ENCODE peak calls at places on chromosomes 2 and 18, in four cellular contexts. Z is H1, R is HepG2, C is K562. D is an unnamed sample. For H3K79me2, the result is how much of the 10 kb centered on the place peaks cover.

GRCh38 chr18:79852561-79853302 is 55.0 kb downstream of the KCNG2 start:
- DNase-seq in C (no peak), Z (peak), R (peak), D (no peak)

GRCh38 chr2:166661824-166662223 is 167.8 kb upstream of the SCN7A start:
- DNase-seq in Z (no peak), R (no peak), C (no peak), D (no peak)

GRCh38 chr2:210428415-210429179 is 48.0 kb downstream of the LANCL1 start:
- DNase-seq in R (no peak), Z (no peak), C (no peak), D (no peak)

GRCh38 chr18:10843533-10843932 is 305.8 kb downstream of the PIEZO2 start:
- DNase-seq in C (no peak), R (no peak), Z (no peak), D (no peak)

GRCh38 chr2:230774348-230774951 is 61.8 kb downstream of the CAB39 start:
- DNase-seq in Z (no peak), R (no peak), C (peak), D (peak)

GRCh38 chr2:203718087-203718486 is 11.6 kb downstream of the CD28 start:
- DNase-seq in Z (no peak), C (peak), R (no peak), D (peak)

GRCh38 chr2:130957920-130958319 is 121.2 kb downstream of the ARHGEF4 start:
- DNase-seq in C (no peak), R (no peak), Z (no peak), D (no peak)

GRCh38 chr2:42663106-42663755 is 94.8 kb downstream of the MTA3 start:
- DNase-seq in C (peak), R (peak), Z (no peak), D (peak)

GRCh38 chr2:109257653-109258052 is 128.6 kb downstream of the SH3RF3 start:
- DNase-seq in C (no peak), Z (no peak), R (no peak), D (no peak)

GRCh38 chr2:152222975-152223638 is 47.5 kb upstream of the STAM2 start:
- DNase-seq in R (peak), C (peak), Z (no peak), D (peak)

GRCh38 chr2:237411683-237412349 is 2.1 kb downstream of the COL6A3 start:
- DNase-seq in Z (no peak), R (no peak), C (no peak), D (no peak)

GRCh38 chr2:112541315-112542122 is 746 bp upstream of the POLR1B start:
- DNase-seq in Z (peak), R (no peak), C (peak), D (no peak)

GRCh38 chr2:134288814-134289213 is 34.9 kb downstream of the MGAT5 start:
- DNase-seq in Z (no peak), C (no peak), R (no peak), D (no peak)

GRCh38 chr2:211241891-211242290 is 685.5 kb downstream of the CPS1 start:
- DNase-seq in Z (no peak), R (no peak), C (no peak), D (no peak)

DNA sequence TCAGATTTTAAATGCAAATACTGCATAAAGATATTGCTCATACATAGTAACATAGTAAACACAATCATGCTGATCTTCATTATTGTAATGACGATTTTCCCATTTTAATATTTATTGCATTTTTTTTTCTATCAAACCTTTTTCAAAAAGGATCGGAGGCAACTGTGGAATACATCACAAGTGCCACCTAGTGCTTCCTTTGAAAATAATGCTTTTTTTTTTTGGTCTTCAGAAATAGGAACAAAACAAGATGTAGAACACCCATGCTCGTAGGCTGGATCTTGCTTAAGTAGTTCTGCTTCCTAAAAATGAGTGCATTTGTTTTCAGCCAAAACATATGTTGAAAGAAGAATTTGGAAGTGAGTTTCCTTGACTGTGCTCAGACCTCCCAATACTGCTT is 35.7 kb upstream of the GPR155 start:
- DNase-seq in Z (no peak), C (no peak), R (no peak), D (peak)
- TF ChIP-seq CTCF in Z (no peak), C (no peak), R (peak), D (peak)

DNA sequence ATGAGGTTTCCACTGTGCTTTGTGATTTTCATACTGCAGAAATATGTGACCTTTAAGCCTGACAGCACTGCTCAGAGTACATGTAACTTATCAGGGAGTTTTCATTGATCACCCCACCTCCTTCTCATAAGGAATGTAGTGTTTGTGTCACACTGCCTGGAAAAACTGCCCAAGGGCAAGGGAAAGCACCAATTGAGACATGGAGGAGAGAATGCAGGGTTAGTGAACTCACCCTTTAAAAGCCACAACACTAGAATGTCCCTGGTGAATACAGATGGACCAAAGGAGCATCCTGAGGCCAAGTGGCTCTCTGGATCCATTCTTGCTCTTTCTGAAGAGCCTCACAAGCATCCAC is 147.2 kb upstream of the SPATS2L start:
- DNase-seq in Z (no peak), C (no peak), R (no peak), D (no peak)
- TF ChIP-seq JUN in Z (no peak), C (no peak), R (no peak), D (no peak)

GRCh38 chr2:97845818-97846217 is 132.4 kb downstream of the ZAP70 start:
- DNase-seq in C (no peak), Z (no peak), R (no peak), D (no peak)

GRCh38 chr2:97851172-97851571 is 137.8 kb downstream of the ZAP70 start:
- DNase-seq in Z (no peak), C (no peak), R (no peak), D (no peak)

GRCh38 chr2:97849881-97850540 is 136.6 kb downstream of the ZAP70 start:
- DNase-seq in C (peak), Z (no peak), R (no peak), D (no peak)

GRCh38 chr2:97845133-97845532 is 131.8 kb downstream of the ZAP70 start:
- DNase-seq in R (no peak), C (no peak), Z (no peak), D (no peak)

GRCh38 chr2:97848347-97848746 is 135.0 kb downstream of the ZAP70 start:
- DNase-seq in R (no peak), C (no peak), Z (no peak), D (no peak)
- H3K79me2 ChIP-seq in R (under half), C (under half), Z (under half), D (under half)

GRCh38 chr2:171160630-171161424 is at the start of gene TLK1:
- DNase-seq in C (peak), R (peak), Z (peak), D (peak)
- TF ChIP-seq CTCF in C (peak), R (peak), Z (no peak), D (peak)

DNA sequence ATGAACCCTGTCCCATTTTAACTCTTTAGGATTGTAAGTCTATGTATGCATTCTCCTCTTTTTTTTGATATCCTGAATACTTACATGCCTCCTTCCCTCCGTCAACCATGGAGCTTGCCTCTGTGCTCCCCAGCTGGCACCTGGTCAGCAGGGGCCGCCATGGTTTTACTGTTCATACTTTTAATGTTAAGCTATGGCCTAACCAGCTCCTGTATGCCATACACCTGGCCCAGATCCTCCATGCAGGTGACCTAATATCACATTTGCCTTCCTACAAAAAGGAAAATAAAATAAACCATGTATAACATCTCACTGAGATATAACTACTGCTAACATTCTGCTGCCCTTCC is 283.1 kb upstream of the TRIB2 start:
- DNase-seq in C (peak), R (no peak), Z (no peak), D (no peak)
- TF ChIP-seq JUN in C (no peak), R (no peak), Z (no peak), D (no peak)

GRCh38 chr2:98701230-98701629 is 29.7 kb downstream of the MGAT4A start:
- DNase-seq in Z (no peak), R (no peak), C (no peak), D (peak)
- H3K79me2 ChIP-seq in Z (under half), R (half or more), C (under half), D (half or more)

D was measured in endothelial cell of umbilical vein.